ENCODE peak calls at places on chromosomes 11 and 22, in five cellular contexts. O is cardiac fibroblast, D is A549, Z is thoracic aorta, W is BJ. C is an unnamed sample.

GRCh38 chr11:44611088-44611487 is 45.6 kb downstream of the CD82 start:
- DNase-seq in O (no peak), W (no peak), D (no peak), Z (no peak), C (no peak)

GRCh38 chr11:117220999-117221774 is 10.7 kb downstream of the PCSK7 start:
- DNase-seq in Z (no peak), D (no peak), O (no peak), W (no peak), C (no peak)

GRCh38 chr11:57424802-57425564 is 1.9 kb downstream of the SLC43A3 start:
- DNase-seq in O (peak; percentile 95), W (peak; percentile 44), D (no peak), Z (peak; percentile 69), C (peak; percentile 88)

GRCh38 chr11:94831529-94831928 is 63.4 kb downstream of the AMOTL1 start:
- DNase-seq in Z (no peak), D (no peak), O (peak; percentile 12), W (no peak), C (no peak)

GRCh38 chr22:33210129-33210784 is 152.1 kb upstream of the SYN3 start:
- DNase-seq in Z (no peak), D (peak; percentile 41), O (peak; percentile 46), W (no peak), C (peak; percentile 4)

GRCh38 chr22:18088825-18089568 is 11.2 kb downstream of the PEX26 start:
- DNase-seq in O (no peak), W (no peak), Z (no peak), D (no peak), C (no peak)

GRCh38 chr11:62547691-62548281 is 1.2 kb upstream of the AHNAK start:
- DNase-seq in O (no peak), Z (no peak), D (peak; percentile 65), W (no peak), C (no peak)

GRCh38 chr11:64348611-64349387 is 8.8 kb downstream of the CCDC88B start:
- DNase-seq in D (no peak), W (no peak), O (no peak), Z (no peak), C (no peak)

GRCh38 chr11:2213890-2214526 is 42.4 kb upstream of the TH start:
- DNase-seq in O (no peak), Z (no peak), W (no peak), D (no peak), C (no peak)

GRCh38 chr11:27282141-27282590 is 80.8 kb downstream of the CCDC34 start:
- DNase-seq in O (peak; percentile 88), D (peak; percentile 83), Z (peak; percentile 26), W (peak; percentile 99), C (peak; percentile 99)

GRCh38 chr11:113994077-113994954 is 19.4 kb downstream of the HTR3A start:
- DNase-seq in W (no peak), Z (no peak), D (no peak), O (peak; percentile 27), C (peak; percentile 10)

GRCh38 chr11:16318320-16318719 is 38.0 kb downstream of the SOX6 start:
- DNase-seq in Z (no peak), O (no peak), D (no peak), W (no peak), C (no peak)

GRCh38 chr11:65968600-65969482 is 7.3 kb downstream of the SART1 start:
- DNase-seq in W (no peak), Z (no peak), D (no peak), O (no peak), C (peak; percentile 4)

GRCh38 chr11:64207247-64208085 is 945 bp downstream of the FERMT3 start:
- DNase-seq in D (no peak), Z (no peak), W (peak; percentile 28), O (peak; percentile 90), C (peak; percentile 66)

GRCh38 chr11:120914021-120914420 is 109.9 kb upstream of the TBCEL start:
- DNase-seq in W (no peak), O (no peak), Z (no peak), D (no peak), C (no peak)

GRCh38 chr11:120909676-120910215 is 114.2 kb upstream of the TBCEL start:
- DNase-seq in D (no peak), Z (no peak), W (no peak), O (no peak), C (no peak)

GRCh38 chr11:120911943-120912342 is 112.0 kb upstream of the TBCEL start:
- DNase-seq in D (no peak), O (no peak), W (no peak), Z (no peak), C (no peak)

GRCh38 chr11:120912504-120912903 is 111.4 kb upstream of the TBCEL start:
- DNase-seq in Z (no peak), O (peak; percentile 38), W (no peak), D (peak; percentile 51), C (peak; percentile 27)

DNA sequence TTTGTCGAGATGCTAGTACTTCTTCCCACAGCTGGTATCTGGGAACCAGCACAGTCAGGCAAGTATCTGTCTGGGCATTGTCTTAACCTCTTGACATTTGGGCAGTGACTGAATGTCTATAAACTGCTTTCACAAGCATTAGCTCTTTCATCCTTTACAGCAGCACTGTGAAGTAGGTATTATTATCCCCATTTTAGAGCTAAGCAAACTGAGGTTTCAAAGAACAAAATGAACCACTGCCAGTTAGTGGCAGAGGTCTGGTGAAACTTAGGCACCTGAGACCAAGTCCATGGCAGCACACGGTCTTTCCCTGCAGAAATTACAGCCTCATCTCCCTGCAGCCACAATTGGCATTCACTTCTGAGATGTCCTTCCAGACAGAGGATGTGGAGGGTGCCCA is 111.0 kb upstream of the TBCEL start:
- DNase-seq in Z (no peak), D (no peak), W (no peak), O (no peak), C (no peak)
- TF ChIP-seq CTCF in Z (no peak), D (no peak), W (no peak), O (no peak), C (no peak)

GRCh38 chr22:27905638-27906037 is 13.4 kb downstream of the PITPNB start:
- DNase-seq in Z (no peak), O (no peak), W (no peak), D (no peak), C (no peak)

GRCh38 chr22:27913162-27913741 is 5.8 kb downstream of the PITPNB start:
- DNase-seq in D (no peak), W (no peak), Z (no peak), O (no peak), C (no peak)

GRCh38 chr22:27906241-27906640 is 12.8 kb downstream of the PITPNB start:
- DNase-seq in Z (no peak), D (no peak), O (no peak), W (no peak), C (peak; percentile 20)

DNA sequence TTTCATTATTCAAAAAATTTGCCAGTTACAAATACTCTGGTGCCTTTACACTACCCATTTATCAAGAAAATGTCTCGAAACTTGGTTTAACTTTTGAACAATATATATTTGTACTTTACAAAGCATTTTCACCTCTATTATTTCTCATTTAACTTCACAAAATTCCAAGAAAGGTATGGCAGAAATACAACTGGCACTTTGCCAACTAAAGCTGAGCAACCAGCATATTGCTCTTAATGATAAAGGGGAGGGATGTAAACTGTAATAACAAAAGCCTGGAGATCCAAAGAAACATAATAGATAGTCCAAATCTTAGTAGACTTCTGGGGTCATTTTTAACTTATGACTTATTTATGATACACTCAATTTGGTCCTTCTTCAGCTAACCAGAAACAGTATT is 7.7 kb downstream of the PITPNB start:
- DNase-seq in O (no peak), D (no peak), W (no peak), Z (no peak), C (no peak)
- H3K4me3 ChIP-seq in O (no peak overlapping the region), D (no peak overlapping the region), W (no peak overlapping the region), Z (no peak overlapping the region), C (no peak overlapping the region)

DNA sequence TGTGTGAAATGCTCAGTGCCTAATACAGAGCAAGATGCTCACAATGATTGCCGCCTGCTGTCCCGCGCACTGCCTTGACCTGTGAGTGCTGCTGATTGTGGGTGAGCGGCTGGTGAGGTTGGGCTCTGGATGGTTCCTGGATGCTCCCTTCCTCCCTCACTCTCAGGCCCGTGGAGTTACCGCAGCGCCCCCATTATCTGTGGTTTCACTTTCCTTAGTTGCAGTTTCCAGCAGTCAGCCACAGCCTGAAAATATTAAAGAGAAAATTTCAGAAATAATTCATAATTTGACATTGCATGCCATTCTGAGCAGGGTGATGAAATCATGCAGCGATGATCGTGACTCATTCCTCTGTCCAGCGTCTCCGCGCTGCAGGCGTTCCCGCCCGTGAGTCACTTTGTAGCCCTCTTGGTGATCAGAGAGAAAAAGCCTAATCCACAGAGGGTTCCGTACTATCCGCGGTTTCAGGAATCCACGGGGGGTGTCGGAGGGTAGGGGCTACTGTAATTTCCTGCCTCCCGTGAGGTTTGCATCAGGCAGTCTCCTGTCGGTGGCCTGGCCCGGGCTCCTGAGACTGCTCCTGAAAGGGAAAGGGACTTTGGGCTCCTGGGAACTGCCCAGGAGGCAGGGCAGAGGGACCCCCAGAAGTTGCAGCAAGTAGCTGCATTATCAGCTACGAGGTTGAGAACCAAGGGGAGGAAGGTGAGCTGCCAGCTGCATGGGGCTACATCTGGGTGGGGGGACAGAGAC is 10.6 kb downstream of the RPL3 start:
- DNase-seq in O (peak; percentile 96), Z (no peak), D (peak; percentile 78), W (peak; percentile 82), C (peak; percentile 96)
- TF ChIP-seq CTCF in O (no peak), Z (peak; percentile 3), D (no peak), W (peak; percentile 38), C (peak; percentile 18)

GRCh38 chr22:42994917-42995562 is 19.9 kb downstream of the PACSIN2 start:
- DNase-seq in Z (peak; percentile 60), D (peak; percentile 95), W (peak; percentile 69), O (peak; percentile 96), C (peak; percentile 93)

GRCh38 chr22:42993651-42994275 is 21.2 kb downstream of the PACSIN2 start:
- DNase-seq in Z (no peak), O (peak; percentile 64), D (peak; percentile 73), W (no peak), C (peak; percentile 48)

GRCh38 chr22:42992092-42992491 is 22.9 kb downstream of the PACSIN2 start:
- DNase-seq in O (no peak), W (no peak), Z (no peak), D (no peak), C (no peak)

GRCh38 chr22:42992886-42993479 is 22.0 kb downstream of the PACSIN2 start:
- DNase-seq in O (no peak), D (no peak), W (no peak), Z (no peak), C (no peak)

GRCh38 chr22:42994276-42994916 is 20.6 kb downstream of the PACSIN2 start:
- DNase-seq in O (no peak), W (no peak), D (no peak), Z (no peak), C (no peak)
- H3K4me3 ChIP-seq in O (peak overlapping the region; percentile 49), W (peak overlapping the region; percentile 27), D (peak overlapping the region; percentile 52), Z (peak overlapping the region; percentile 70), C (peak overlapping the region; percentile 23)

GRCh38 chr11:73758451-73758850 is 2.4 kb downstream of the RAB6A start:
- DNase-seq in W (no peak), D (no peak), Z (no peak), O (no peak), C (no peak)

GRCh38 chr11:73760680-73761402 is at the start of gene RAB6A:
- DNase-seq in O (peak; percentile 100), D (peak; percentile 99), Z (peak; percentile 99), W (peak; percentile 98), C (peak; percentile 100)

GRCh38 chr11:73760066-73760679 is 701 bp downstream of the RAB6A start:
- DNase-seq in D (peak; percentile 48), W (no peak), O (peak; percentile 43), Z (peak; percentile 6), C (peak; percentile 46)

GRCh38 chr11:73761403-73761945 is 600 bp upstream of the RAB6A start:
- DNase-seq in W (no peak), O (no peak), D (no peak), Z (no peak), C (no peak)

GRCh38 chr11:73759520-73760065 is 1.3 kb downstream of the RAB6A start:
- DNase-seq in Z (no peak), D (peak; percentile 26), O (peak; percentile 43), W (no peak), C (peak; percentile 45)
- TF ChIP-seq CTCF in Z (peak; percentile 44), D (peak; percentile 4), O (peak; percentile 27), W (peak; percentile 26), C (peak; percentile 18)

C was measured in astrocyte of the spinal cord.